ENCODE peak calls at places on chromosomes 16 and 17, in five cellular contexts. M is neural crest cell, C is adrenal gland, F is substantia nigra, Q is cardiac fibroblast. V is an unnamed sample.
A peak's percentile ranks its signal among the peaks of the same experiment; 100 is the strongest.

GRCh38 chr16:19086322-19087199 is 19.1 kb downstream of the COQ7 start:
- DNase-seq in Q (peak; percentile 93), F (peak; percentile 71), C (peak; percentile 79), M (peak; percentile 87), V (peak; percentile 92)

GRCh38 chr16:87047221-87048037 is 269.8 kb downstream of the C16orf95 start:
- DNase-seq in M (no peak), F (no peak), Q (no peak), C (no peak), V (no peak)

GRCh38 chr17:79977711-79978544 is 57.7 kb downstream of the TBC1D16 start:
- DNase-seq in Q (no peak), M (no peak), F (no peak), C (peak; percentile 53), V (peak; percentile 59)

GRCh38 chr17:19313066-19313745 is 49.3 kb downstream of the B9D1 start:
- DNase-seq in F (no peak), M (no peak), Q (no peak), C (no peak), V (no peak)

GRCh38 chr17:61366715-61367413 is 32.8 kb upstream of the TBX2 start:
- DNase-seq in C (no peak), Q (no peak), M (no peak), F (no peak), V (no peak)

GRCh38 chr17:29664743-29665479 is 42.2 kb upstream of the CORO6 start:
- DNase-seq in M (no peak), C (no peak), F (no peak), Q (peak; percentile 74), V (no peak)

GRCh38 chr17:77675816-77676799 is 282.4 kb upstream of the TNRC6C start:
- DNase-seq in C (no peak), M (no peak), F (no peak), Q (no peak), V (peak; percentile 57)

GRCh38 chr17:35088911-35089845 is 25.7 kb upstream of the RFFL start:
- DNase-seq in C (peak; percentile 79), M (peak; percentile 79), F (peak; percentile 83), Q (peak; percentile 75), V (peak; percentile 92)

GRCh38 chr17:38333635-38334295 is 10.0 kb downstream of the GPR179 start:
- DNase-seq in Q (no peak), C (no peak), M (peak; percentile 61), F (no peak), V (peak; percentile 81)

GRCh38 chr16:12300490-12300889 is 324.0 kb downstream of the SNX29 start:
- DNase-seq in Q (no peak), C (no peak), M (no peak), F (no peak), V (no peak)

V was measured in nephron progenitor cell.